ENCODE peak calls at places on chromosomes 1 and 21, in eight cellular contexts. F is HepG2, M is GM23338, K is endothelial cell of umbilical vein, C is GM23248, O is neural progenitor cell, Z is Karpas-422, R is PC-3. B is an unnamed sample.

GRCh38 chr1:77126309-77126708 is 92.9 kb downstream of the PIGK start:
- DNase-seq in F (peak; percentile 39), M (peak; percentile 81), K (peak; percentile 72), C (peak; percentile 86), O (peak; percentile 78), Z (peak; percentile 85), R (peak; percentile 79), B (peak; percentile 73)

GRCh38 chr1:212461916-212462660 is 29.4 kb downstream of the NENF start:
- DNase-seq in F (no peak), M (no peak), K (no peak), C (no peak), O (no peak), Z (no peak), R (no peak), B (no peak)

GRCh38 chr1:1883092-1883858 is 7.6 kb downstream of the GNB1 start:
- DNase-seq in F (no peak), M (no peak), K (no peak), C (peak; percentile 52), O (peak; percentile 43), Z (no peak), R (no peak), B (no peak)

GRCh38 chr1:147273409-147274307 is 31.2 kb downstream of the CHD1L start:
- DNase-seq in F (peak; percentile 56), M (peak; percentile 76), K (peak; percentile 77), C (peak; percentile 93), O (peak; percentile 68), Z (peak; percentile 87), R (peak; percentile 92), B (peak; percentile 29)

GRCh38 chr1:192251735-192252134 is 65.1 kb upstream of the RGS21 start:
- DNase-seq in F (no peak), M (no peak), K (no peak), C (no peak), O (no peak), Z (no peak), R (no peak), B (no peak)

GRCh38 chr1:243732627-243733026 is 117.4 kb downstream of the AKT3 start:
- DNase-seq in F (no peak), M (peak; percentile 45), K (no peak), C (no peak), O (peak; percentile 12), Z (no peak), R (no peak), B (no peak)

GRCh38 chr1:101567582-101568189 is 330.9 kb downstream of the S1PR1 start:
- DNase-seq in F (peak; percentile 3), M (peak; percentile 60), K (peak; percentile 42), C (peak; percentile 59), O (peak; percentile 58), Z (peak; percentile 85), R (peak; percentile 51), B (peak; percentile 2)

GRCh38 chr1:39272027-39272790 is 67.7 kb downstream of the MACF1 start:
- DNase-seq in F (peak; percentile 30), M (no peak), K (peak; percentile 83), C (no peak), O (no peak), Z (no peak), R (no peak), B (no peak)

GRCh38 chr1:206455681-206456344 is 14.5 kb upstream of the IKBKE start:
- DNase-seq in F (no peak), M (no peak), K (peak; percentile 46), C (no peak), O (peak; percentile 80), Z (no peak), R (peak; percentile 18), B (no peak)

GRCh38 chr1:19179597-19180271 is 30.3 kb downstream of the UBR4 start:
- DNase-seq in F (peak; percentile 33), M (peak; percentile 55), K (peak; percentile 39), C (peak; percentile 55), O (peak; percentile 20), Z (peak; percentile 60), R (peak; percentile 39), B (peak; percentile 3)

GRCh38 chr1:19182223-19182622 is 27.8 kb downstream of the UBR4 start:
- DNase-seq in F (no peak), M (no peak), K (no peak), C (no peak), O (no peak), Z (no peak), R (no peak), B (no peak)

GRCh38 chr1:19178734-19179398 is 31.2 kb downstream of the UBR4 start:
- DNase-seq in F (no peak), M (no peak), K (no peak), C (no peak), O (no peak), Z (no peak), R (no peak), B (no peak)

DNA sequence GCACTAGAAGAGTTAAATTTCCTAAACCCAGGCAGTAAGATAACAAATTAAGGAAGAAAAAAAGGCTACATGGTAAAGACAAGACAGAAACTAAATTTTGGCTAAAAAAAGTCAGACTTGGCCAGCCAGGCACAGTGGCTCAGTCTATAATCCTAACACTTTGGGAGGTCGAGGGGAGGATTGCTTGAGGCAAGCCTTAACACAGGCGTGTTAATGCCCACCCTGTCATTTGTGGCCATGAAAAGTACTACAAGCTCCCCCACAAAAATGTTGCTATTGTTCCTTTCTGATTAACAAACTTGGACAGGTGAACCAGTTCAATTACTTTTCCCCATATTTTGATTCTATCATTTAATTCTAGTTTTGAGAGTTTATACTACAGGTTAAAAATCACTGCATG is 32.3 kb downstream of the UBR4 start:
- DNase-seq in F (no peak), M (no peak), K (no peak), C (no peak), O (no peak), Z (no peak), R (no peak), B (no peak)
- H4K20me1 ChIP-seq in F (no peaks in the 10 kb centered on the region), M (peaks cover 29% of the 10 kb centered on the region), K (no peaks in the 10 kb centered on the region), C (peaks cover 4% of the 10 kb centered on the region), O (no peaks in the 10 kb centered on the region), Z (no peaks in the 10 kb centered on the region), R (no peaks in the 10 kb centered on the region), B (no peaks in the 10 kb centered on the region)

DNA sequence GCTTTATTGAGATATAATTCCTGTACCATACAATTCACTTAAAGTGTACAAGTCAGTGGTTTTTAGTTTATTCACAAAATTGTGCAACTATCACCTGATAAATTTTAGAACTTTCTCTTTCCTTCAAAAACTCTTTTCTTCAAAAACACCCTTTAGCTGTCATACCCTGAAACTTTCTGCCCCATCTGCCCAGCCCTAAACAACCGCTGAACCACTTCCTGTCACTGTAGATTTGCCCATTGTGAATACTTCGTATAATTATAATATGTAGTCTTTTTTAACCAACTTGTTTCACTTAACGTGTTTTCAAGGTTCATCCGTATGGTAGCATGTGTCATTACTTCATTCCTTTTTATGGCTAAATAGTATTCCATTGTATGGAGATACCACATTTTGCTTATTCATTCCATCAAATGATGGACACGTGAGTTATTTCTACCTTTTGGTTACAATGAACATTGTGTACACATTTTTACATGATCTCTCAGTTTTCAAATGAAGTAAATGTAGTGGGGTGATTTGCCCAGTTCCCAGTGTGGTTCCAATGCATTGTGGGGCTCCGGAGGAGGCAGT is 37.9 kb downstream of the WNT4 start:
- DNase-seq in F (no peak), M (no peak), K (no peak), C (no peak), O (no peak), Z (no peak), R (no peak), B (no peak)
- H4K20me1 ChIP-seq in F (peaks cover 22% of the 10 kb centered on the region), M (peaks cover 12% of the 10 kb centered on the region), K (peaks cover 8% of the 10 kb centered on the region), C (peaks cover 17% of the 10 kb centered on the region), O (peaks cover 80% of the 10 kb centered on the region), Z (peaks cover 13% of the 10 kb centered on the region), R (peaks cover 23% of the 10 kb centered on the region), B (peaks cover 15% of the 10 kb centered on the region)

GRCh38 chr21:44328242-44328895 is 10.8 kb downstream of the CFAP410 start:
- DNase-seq in F (no peak), M (no peak), K (no peak), C (no peak), O (no peak), Z (no peak), R (no peak), B (no peak)

GRCh38 chr21:44329971-44330681 is 9.1 kb downstream of the CFAP410 start:
- DNase-seq in F (no peak), M (no peak), K (no peak), C (no peak), O (no peak), Z (no peak), R (no peak), B (no peak)

GRCh38 chr21:44327603-44327974 is 11.6 kb downstream of the CFAP410 start:
- DNase-seq in F (no peak), M (no peak), K (no peak), C (no peak), O (no peak), Z (no peak), R (no peak), B (no peak)

GRCh38 chr21:44330698-44331097 is 8.5 kb downstream of the CFAP410 start:
- DNase-seq in F (no peak), M (no peak), K (no peak), C (no peak), O (no peak), Z (no peak), R (no peak), B (no peak)

GRCh38 chr21:44329086-44329889 is 9.9 kb downstream of the CFAP410 start:
- DNase-seq in F (no peak), M (no peak), K (no peak), C (peak; percentile 22), O (no peak), Z (peak; percentile 55), R (no peak), B (no peak)
- H4K20me1 ChIP-seq in F (no peaks in the 10 kb centered on the region), M (no peaks in the 10 kb centered on the region), K (no peaks in the 10 kb centered on the region), C (no peaks in the 10 kb centered on the region), O (no peaks in the 10 kb centered on the region), Z (peaks cover 3% of the 10 kb centered on the region), R (no peaks in the 10 kb centered on the region), B (no peaks in the 10 kb centered on the region)

GRCh38 chr1:46303872-46304326 is 401 bp downstream of the UQCRH start:
- DNase-seq in F (no peak), M (peak; percentile 19), K (peak; percentile 53), C (no peak), O (no peak), Z (peak; percentile 71), R (no peak), B (no peak)
- H4K20me1 ChIP-seq in F (peaks cover 36% of the 10 kb centered on the region), M (peaks cover 41% of the 10 kb centered on the region), K (no peaks in the 10 kb centered on the region), C (peaks cover 5% of the 10 kb centered on the region), O (peaks cover 49% of the 10 kb centered on the region), Z (peaks cover 32% of the 10 kb centered on the region), R (peaks cover 47% of the 10 kb centered on the region), B (peaks cover 12% of the 10 kb centered on the region)

DNA sequence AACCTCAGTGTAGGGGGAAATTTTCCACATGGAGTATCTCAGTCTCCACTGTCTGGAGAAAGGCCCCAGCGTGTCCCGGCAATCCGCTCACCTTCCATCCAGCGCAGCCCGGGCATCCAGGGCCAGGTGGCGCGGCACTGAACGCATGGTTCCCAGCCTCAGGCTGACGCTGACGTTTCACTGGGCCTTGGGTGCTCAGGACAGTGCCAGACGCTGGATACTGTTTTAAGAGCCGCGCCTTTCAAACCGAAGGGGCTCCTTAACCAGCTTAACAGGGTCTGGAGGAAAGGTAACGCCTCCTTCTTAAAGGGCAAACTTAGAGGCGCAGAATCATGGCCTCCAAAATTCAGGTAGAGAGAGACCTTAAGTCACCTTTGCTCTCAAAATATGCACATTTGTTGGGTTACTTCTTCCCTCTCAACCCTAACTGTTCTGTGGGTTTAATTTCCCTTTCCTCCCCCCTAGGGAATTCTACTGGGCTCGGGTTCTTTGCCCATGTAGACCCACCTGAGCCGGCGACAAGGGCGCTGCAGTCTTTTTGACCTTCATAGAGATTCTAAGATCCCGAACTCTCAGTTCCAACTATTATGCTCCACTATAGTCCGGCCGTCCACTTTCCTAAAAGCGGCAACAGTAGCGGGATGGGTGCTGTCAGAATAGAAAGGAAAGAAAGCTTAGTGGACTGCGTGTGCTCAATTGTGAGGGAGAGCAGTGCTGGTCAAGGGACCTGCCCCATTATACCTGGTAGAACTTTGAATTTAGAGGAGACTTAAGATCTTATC is 3.5 kb upstream of the LHX9 start:
- DNase-seq in F (no peak), M (peak; percentile 47), K (no peak), C (no peak), O (peak; percentile 45), Z (no peak), R (no peak), B (no peak)
- H4K20me1 ChIP-seq in F (no peaks in the 10 kb centered on the region), M (peaks cover 16% of the 10 kb centered on the region), K (no peaks in the 10 kb centered on the region), C (no peaks in the 10 kb centered on the region), O (peaks cover 35% of the 10 kb centered on the region), Z (no peaks in the 10 kb centered on the region), R (no peaks in the 10 kb centered on the region), B (no peaks in the 10 kb centered on the region)